ENCODE peak calls at places on chromosomes 16 and 17, in four cellular contexts. One of them, this sample, is unnamed.
A peak's percentile ranks its signal among the peaks of the same experiment; 100 is the strongest.

GRCh38 chr17:44004077-44004760 is at the start of gene NAGS:
- DNase-seq in posterior cingulate gyrus: peak; percentile 71
- DNase-seq in psoas muscle: peak; percentile 24
- DNase-seq in Right ventricle myocardium superior: no peak
- DNase-seq in this sample: no peak

GRCh38 chr16:82146957-82147356 is 23.1 kb downstream of the MPHOSPH6 start:
- DNase-seq in posterior cingulate gyrus: peak; percentile 74
- DNase-seq in psoas muscle: no peak
- DNase-seq in Right ventricle myocardium superior: no peak
- DNase-seq in this sample: no peak

GRCh38 chr16:68363847-68364600 is 53.2 kb downstream of the PRMT7 start:
- DNase-seq in posterior cingulate gyrus: peak; percentile 62
- DNase-seq in psoas muscle: no peak
- DNase-seq in Right ventricle myocardium superior: no peak
- DNase-seq in this sample: no peak

GRCh38 chr17:77501101-77501566 is 360.4 kb downstream of the SEC14L1 start:
- DNase-seq in posterior cingulate gyrus: peak; percentile 26
- DNase-seq in psoas muscle: no peak
- DNase-seq in Right ventricle myocardium superior: no peak
- DNase-seq in this sample: no peak

GRCh38 chr16:81451753-81452680 is 7.4 kb downstream of the CMIP start:
- DNase-seq in posterior cingulate gyrus: peak; percentile 91
- DNase-seq in psoas muscle: peak; percentile 30
- DNase-seq in Right ventricle myocardium superior: peak; percentile 56
- DNase-seq in this sample: no peak

GRCh38 chr16:89357460-89357859 is 132.9 kb downstream of the ANKRD11 start:
- DNase-seq in posterior cingulate gyrus: peak; percentile 95
- DNase-seq in psoas muscle: peak; percentile 63
- DNase-seq in Right ventricle myocardium superior: peak; percentile 67
- DNase-seq in this sample: no peak

GRCh38 chr17:35238817-35239216 is 4.1 kb upstream of the SLFN5 start:
- DNase-seq in posterior cingulate gyrus: no peak
- DNase-seq in psoas muscle: no peak
- DNase-seq in Right ventricle myocardium superior: no peak
- DNase-seq in this sample: no peak

GRCh38 chr16:89442990-89443726 is 47.2 kb downstream of the ANKRD11 start:
- DNase-seq in posterior cingulate gyrus: no peak
- DNase-seq in psoas muscle: peak; percentile 55
- DNase-seq in Right ventricle myocardium superior: peak; percentile 64
- DNase-seq in this sample: no peak

GRCh38 chr16:89722392-89723278 is 1.3 kb downstream of the ZNF276 start:
- DNase-seq in posterior cingulate gyrus: peak; percentile 92
- DNase-seq in psoas muscle: peak; percentile 70
- DNase-seq in Right ventricle myocardium superior: peak; percentile 89
- DNase-seq in this sample: peak; percentile 51

GRCh38 chr17:77153487-77153886 is 12.7 kb downstream of the SEC14L1 start:
- DNase-seq in posterior cingulate gyrus: no peak
- DNase-seq in psoas muscle: peak; percentile 29
- DNase-seq in Right ventricle myocardium superior: no peak
- DNase-seq in this sample: no peak

GRCh38 chr17:36129616-36130015 is 26.0 kb downstream of the CCL4 start:
- DNase-seq in posterior cingulate gyrus: no peak
- DNase-seq in psoas muscle: no peak
- DNase-seq in Right ventricle myocardium superior: no peak
- DNase-seq in this sample: no peak

GRCh38 chr16:10729104-10729503 is 14.5 kb upstream of the NUBP1 start:
- DNase-seq in posterior cingulate gyrus: no peak
- DNase-seq in psoas muscle: no peak
- DNase-seq in Right ventricle myocardium superior: no peak
- DNase-seq in this sample: no peak

GRCh38 chr17:27207073-27207511 is 86.8 kb upstream of the WSB1 start:
- DNase-seq in posterior cingulate gyrus: no peak
- DNase-seq in psoas muscle: no peak
- DNase-seq in Right ventricle myocardium superior: no peak
- DNase-seq in this sample: no peak

GRCh38 chr16:27867122-27868110 is 196.1 kb downstream of the GSG1L start:
- DNase-seq in posterior cingulate gyrus: peak; percentile 93
- DNase-seq in psoas muscle: peak; percentile 48
- DNase-seq in Right ventricle myocardium superior: peak; percentile 68
- DNase-seq in this sample: peak; percentile 47

GRCh38 chr16:55643161-55643970 is 12.4 kb upstream of the SLC6A2 start:
- DNase-seq in posterior cingulate gyrus: no peak
- DNase-seq in psoas muscle: no peak
- DNase-seq in Right ventricle myocardium superior: no peak
- DNase-seq in this sample: no peak

GRCh38 chr16:54921229-54921824 is 9.3 kb upstream of the IRX5 start:
- DNase-seq in posterior cingulate gyrus: no peak
- DNase-seq in psoas muscle: no peak
- DNase-seq in Right ventricle myocardium superior: no peak
- DNase-seq in this sample: no peak